ENCODE peak calls at places on chromosomes 11 and 22, in four cellular contexts. One of them, this sample, is unnamed. For H3K9me3, the result is how much of the 10 kb centered on the place peaks cover.

GRCh38 chr11:42498971-42499370 is 812.8 kb upstream of the API5 start:
- DNase-seq in Peyer's patch: no peak
- DNase-seq in A549: no peak
- DNase-seq in uterus: no peak
- DNase-seq in this sample: no peak

GRCh38 chr22:20429254-20430100 is 8.1 kb downstream of the SCARF2 start:
- DNase-seq in Peyer's patch: peak
- DNase-seq in A549: no peak
- DNase-seq in uterus: no peak
- DNase-seq in this sample: peak

GRCh38 chr11:122746050-122746478 is 90.5 kb downstream of the UBASH3B start:
- DNase-seq in Peyer's patch: peak
- DNase-seq in A549: no peak
- DNase-seq in uterus: no peak
- DNase-seq in this sample: no peak

GRCh38 chr11:124301482-124301881 is 12.3 kb downstream of the OR8D1 start:
- DNase-seq in Peyer's patch: no peak
- DNase-seq in A549: no peak
- DNase-seq in uterus: no peak
- DNase-seq in this sample: no peak

GRCh38 chr22:29641781-29642355 is 38.4 kb downstream of the NF2 start:
- DNase-seq in Peyer's patch: no peak
- DNase-seq in A549: no peak
- DNase-seq in uterus: no peak
- DNase-seq in this sample: no peak

GRCh38 chr22:24054356-24054755 is 43.3 kb downstream of the CABIN1 start:
- DNase-seq in Peyer's patch: no peak
- DNase-seq in A549: no peak
- DNase-seq in uterus: no peak
- DNase-seq in this sample: peak

GRCh38 chr11:75330279-75330678 is 21.2 kb downstream of the ARRB1 start:
- DNase-seq in Peyer's patch: no peak
- DNase-seq in A549: no peak
- DNase-seq in uterus: no peak
- DNase-seq in this sample: no peak

GRCh38 chr22:36175892-36176291 is 15.3 kb upstream of the APOL3 start:
- DNase-seq in Peyer's patch: no peak
- DNase-seq in A549: peak
- DNase-seq in uterus: no peak
- DNase-seq in this sample: no peak

GRCh38 chr11:134581121-134581626 is 169.1 kb upstream of the B3GAT1 start:
- DNase-seq in Peyer's patch: no peak
- DNase-seq in A549: no peak
- DNase-seq in uterus: no peak
- DNase-seq in this sample: no peak

GRCh38 chr11:113828186-113828585 is 47.2 kb downstream of the USP28 start:
- DNase-seq in Peyer's patch: no peak
- DNase-seq in A549: no peak
- DNase-seq in uterus: no peak
- DNase-seq in this sample: no peak

DNA sequence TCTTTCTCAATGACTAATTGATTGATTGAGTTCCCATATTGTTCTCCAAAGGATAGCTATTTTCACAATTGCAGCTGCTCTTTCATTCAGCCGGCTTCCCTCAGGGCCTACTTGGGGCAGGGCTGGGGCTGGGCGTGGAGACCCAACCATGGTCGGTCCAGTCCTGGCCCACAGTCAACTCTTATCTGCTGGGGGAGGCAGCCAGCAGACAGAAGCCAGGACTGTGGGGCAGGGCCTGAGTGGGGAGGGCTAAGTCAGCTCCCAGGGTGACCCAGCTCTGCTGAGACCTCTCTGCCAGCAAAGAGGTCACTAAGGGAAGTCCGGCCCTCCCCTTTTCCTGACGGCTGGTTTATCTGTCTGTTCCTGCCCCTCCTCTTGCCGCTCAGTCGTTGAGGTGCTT is 735.2 kb downstream of the TBC1D22A start:
- DNase-seq in Peyer's patch: no peak
- DNase-seq in A549: no peak
- DNase-seq in uterus: no peak
- DNase-seq in this sample: no peak
- H3K9me3 ChIP-seq in Peyer's patch: under half
- H3K9me3 ChIP-seq in A549: under half
- H3K9me3 ChIP-seq in uterus: under half
- H3K9me3 ChIP-seq in this sample: under half

GRCh38 chr11:5288912-5289525 is 12.7 kb downstream of the OR51B4 start:
- DNase-seq in Peyer's patch: no peak
- DNase-seq in A549: no peak
- DNase-seq in uterus: no peak
- DNase-seq in this sample: no peak

GRCh38 chr11:5293028-5293427 is 8.7 kb downstream of the OR51B4 start:
- DNase-seq in Peyer's patch: no peak
- DNase-seq in A549: no peak
- DNase-seq in uterus: no peak
- DNase-seq in this sample: no peak

GRCh38 chr11:5288108-5288911 is 13.4 kb downstream of the OR51B4 start:
- DNase-seq in Peyer's patch: no peak
- DNase-seq in A549: no peak
- DNase-seq in uterus: no peak
- DNase-seq in this sample: no peak

GRCh38 chr11:5291207-5291838 is 10.4 kb downstream of the OR51B4 start:
- DNase-seq in Peyer's patch: no peak
- DNase-seq in A549: peak
- DNase-seq in uterus: no peak
- DNase-seq in this sample: no peak

GRCh38 chr11:5289696-5290095 is 12.1 kb downstream of the OR51B4 start:
- DNase-seq in Peyer's patch: no peak
- DNase-seq in A549: no peak
- DNase-seq in uterus: no peak
- DNase-seq in this sample: no peak
- H3K27ac ChIP-seq in Peyer's patch: no peak
- H3K27ac ChIP-seq in A549: no peak
- H3K27ac ChIP-seq in uterus: no peak
- H3K27ac ChIP-seq in this sample: no peak

GRCh38 chr11:10499452-10500262 is 41.3 kb downstream of the RNF141 start:
- DNase-seq in Peyer's patch: peak
- DNase-seq in A549: no peak
- DNase-seq in uterus: no peak
- DNase-seq in this sample: no peak
- TF ChIP-seq CTCF in Peyer's patch: no peak
- TF ChIP-seq CTCF in A549: no peak
- TF ChIP-seq CTCF in uterus: no peak
- TF ChIP-seq CTCF in this sample: no peak

DNA sequence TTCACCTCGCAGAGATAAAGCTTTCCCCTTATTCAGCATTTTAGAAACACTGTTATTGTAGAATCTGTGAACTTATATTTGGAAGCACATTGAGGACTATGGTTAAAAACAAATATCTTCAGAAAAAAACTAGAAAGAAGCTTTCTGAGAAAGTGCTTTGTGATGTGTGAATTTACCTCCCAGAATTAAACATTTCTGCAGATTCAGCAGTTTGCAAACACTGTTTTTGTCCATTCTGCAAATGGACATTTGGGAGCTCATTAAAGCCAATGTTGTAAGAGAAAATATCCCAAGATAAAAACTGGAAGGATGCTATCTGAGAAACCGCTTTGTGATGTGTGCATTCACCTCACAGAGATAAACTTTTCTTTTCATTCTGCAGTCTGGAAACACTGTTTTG is 272.7 kb downstream of the OR4A5 start:
- DNase-seq in Peyer's patch: no peak
- DNase-seq in A549: no peak
- DNase-seq in uterus: no peak
- DNase-seq in this sample: no peak
- H3K9me3 ChIP-seq in Peyer's patch: under half
- H3K9me3 ChIP-seq in A549: under half
- H3K9me3 ChIP-seq in uterus: under half
- H3K9me3 ChIP-seq in this sample: under half

GRCh38 chr22:44777364-44777756 is 25.0 kb downstream of the ARHGAP8 start:
- DNase-seq in Peyer's patch: no peak
- DNase-seq in A549: no peak
- DNase-seq in uterus: no peak
- DNase-seq in this sample: no peak
- H3K27ac ChIP-seq in Peyer's patch: no peak
- H3K27ac ChIP-seq in A549: no peak
- H3K27ac ChIP-seq in uterus: no peak
- H3K27ac ChIP-seq in this sample: peak

GRCh38 chr11:67645521-67646457 is 4.7 kb downstream of the ACY3 start:
- DNase-seq in Peyer's patch: no peak
- DNase-seq in A549: no peak
- DNase-seq in uterus: no peak
- DNase-seq in this sample: no peak
- TF ChIP-seq CTCF in Peyer's patch: no peak
- TF ChIP-seq CTCF in A549: no peak
- TF ChIP-seq CTCF in uterus: no peak
- TF ChIP-seq CTCF in this sample: no peak

DNA sequence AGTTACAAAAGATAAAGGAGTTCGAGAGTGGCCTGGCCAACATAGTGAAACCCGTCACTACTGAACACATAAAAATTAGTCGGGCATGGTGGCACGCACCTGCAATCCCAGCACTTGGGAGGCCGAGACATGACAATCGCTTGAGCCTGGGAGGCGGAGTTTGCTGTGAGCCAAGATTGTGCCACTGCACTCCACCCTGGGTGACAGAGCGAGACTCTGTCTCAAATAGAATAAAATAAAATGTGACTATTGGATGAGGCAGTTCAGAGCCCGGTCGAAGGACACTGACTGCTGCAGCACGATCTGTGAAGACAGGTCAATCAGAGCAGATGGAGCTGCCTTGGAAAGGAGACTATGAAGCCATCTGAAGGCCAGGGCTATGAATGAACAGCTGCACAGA is 37.7 kb upstream of the ANO1 start:
- DNase-seq in Peyer's patch: no peak
- DNase-seq in A549: no peak
- DNase-seq in uterus: no peak
- DNase-seq in this sample: no peak
- H3K9me3 ChIP-seq in Peyer's patch: under half
- H3K9me3 ChIP-seq in A549: half or more
- H3K9me3 ChIP-seq in uterus: under half
- H3K9me3 ChIP-seq in this sample: under half

DNA sequence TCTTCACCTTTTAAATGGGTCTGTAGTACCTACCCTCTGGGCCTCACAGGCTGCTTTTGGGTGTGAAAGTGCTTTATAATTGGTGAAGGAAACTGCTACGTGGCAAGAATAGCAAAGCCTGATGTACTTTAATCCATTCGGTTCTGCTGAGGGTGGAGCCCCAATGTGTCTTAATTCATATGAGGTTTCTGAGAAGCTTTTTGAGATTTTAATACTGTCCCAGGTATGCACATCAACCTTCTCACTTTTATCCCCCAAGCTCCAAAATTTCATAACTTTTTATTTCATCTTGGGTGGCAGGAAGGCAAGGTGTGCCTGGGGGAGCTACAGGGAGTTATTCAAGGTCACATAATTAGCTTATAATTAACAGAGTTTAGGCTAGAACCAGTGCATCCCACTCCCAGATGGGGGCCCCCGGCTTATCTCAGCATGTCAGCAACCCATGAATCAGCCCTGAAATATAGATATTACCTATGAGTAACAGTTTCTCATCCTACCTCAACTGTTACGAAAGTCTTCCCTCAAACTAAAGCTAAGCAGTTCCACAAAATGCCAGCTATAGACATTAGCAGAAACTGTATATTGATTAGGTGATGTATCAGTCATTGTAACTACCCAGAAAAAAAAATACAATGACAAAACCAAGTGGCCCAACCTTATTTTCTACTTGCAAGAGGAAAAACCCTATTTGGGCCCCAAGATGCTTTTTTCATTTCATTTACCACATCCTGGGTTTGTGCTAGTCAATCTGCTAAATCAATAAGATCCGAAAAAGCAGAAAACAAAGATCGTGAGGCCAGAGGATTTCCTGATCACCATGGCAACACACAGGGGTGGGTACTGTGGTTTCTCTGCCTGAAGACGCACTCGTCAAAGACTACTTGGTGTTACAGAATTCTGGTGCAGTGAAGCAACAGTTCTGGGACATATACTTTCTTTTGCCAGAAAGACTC is 26.7 kb downstream of the CD44 start:
- DNase-seq in Peyer's patch: peak
- DNase-seq in A549: no peak
- DNase-seq in uterus: no peak
- DNase-seq in this sample: no peak
- H3K27ac ChIP-seq in Peyer's patch: peak
- H3K27ac ChIP-seq in A549: peak
- H3K27ac ChIP-seq in uterus: peak
- H3K27ac ChIP-seq in this sample: peak

GRCh38 chr11:65379698-65380459 is 2.6 kb downstream of the SLC25A45 start:
- DNase-seq in Peyer's patch: no peak
- DNase-seq in A549: no peak
- DNase-seq in uterus: no peak
- DNase-seq in this sample: no peak

GRCh38 chr11:65381721-65382035 is 768 bp downstream of the SLC25A45 start:
- DNase-seq in Peyer's patch: no peak
- DNase-seq in A549: peak
- DNase-seq in uterus: no peak
- DNase-seq in this sample: no peak

GRCh38 chr11:65378928-65379638 is 3.4 kb downstream of the SLC25A45 start:
- DNase-seq in Peyer's patch: no peak
- DNase-seq in A549: no peak
- DNase-seq in uterus: no peak
- DNase-seq in this sample: no peak

GRCh38 chr11:65382036-65382803 is at the start of gene SLC25A45:
- DNase-seq in Peyer's patch: peak
- DNase-seq in A549: peak
- DNase-seq in uterus: peak
- DNase-seq in this sample: peak

GRCh38 chr11:65380460-65381126 is 1.9 kb downstream of the SLC25A45 start:
- DNase-seq in Peyer's patch: no peak
- DNase-seq in A549: no peak
- DNase-seq in uterus: no peak
- DNase-seq in this sample: no peak
- TF ChIP-seq CTCF in Peyer's patch: no peak
- TF ChIP-seq CTCF in A549: no peak
- TF ChIP-seq CTCF in uterus: no peak
- TF ChIP-seq CTCF in this sample: no peak

GRCh38 chr11:34816698-34817213 is 99.4 kb downstream of the APIP start:
- DNase-seq in Peyer's patch: no peak
- DNase-seq in A549: no peak
- DNase-seq in uterus: no peak
- DNase-seq in this sample: no peak
- H3K9me3 ChIP-seq in Peyer's patch: under half
- H3K9me3 ChIP-seq in A549: under half
- H3K9me3 ChIP-seq in uterus: under half
- H3K9me3 ChIP-seq in this sample: under half